ENCODE peak calls at places on chromosomes 5 and 9, in six cellular contexts. D is Calu3, H is lower lobe of right lung, G is WTC11, M is psoas muscle, E is brain microvascular endothelial cell. F is an unnamed sample.

GRCh38 chr9:25964239-25964638 is 286.0 kb upstream of the TUSC1 start:
- DNase-seq in D (no peak), G (peak; percentile 40), M (no peak), E (peak; percentile 73), H (no peak), F (peak; percentile 42)

GRCh38 chr5:151475378-151475777 is 28.0 kb downstream of the SLC36A1 start:
- DNase-seq in H (no peak), M (no peak), D (no peak), G (no peak), E (no peak), F (no peak)

GRCh38 chr5:74497706-74498105 is 142.8 kb downstream of the ENC1 start:
- DNase-seq in H (no peak), D (no peak), G (no peak), M (no peak), E (peak; percentile 35), F (no peak)

GRCh38 chr5:150616024-150616470 is 24.4 kb upstream of the SYNPO start:
- DNase-seq in M (peak; percentile 49), H (peak; percentile 60), D (peak; percentile 71), G (no peak), E (no peak), F (no peak)

GRCh38 chr5:116862632-116863455 is 288.2 kb upstream of the SEMA6A start:
- DNase-seq in H (no peak), D (no peak), M (no peak), G (no peak), E (no peak), F (no peak)

GRCh38 chr9:14846871-14847311 is 63.3 kb downstream of the FREM1 start:
- DNase-seq in D (peak; percentile 63), H (peak; percentile 70), G (peak; percentile 90), M (peak; percentile 41), E (peak; percentile 64), F (peak; percentile 68)

GRCh38 chr5:18761801-18762200 is 1127.5 kb downstream of the TAF11L14 start:
- DNase-seq in H (no peak), G (no peak), M (no peak), D (no peak), E (no peak), F (no peak)

GRCh38 chr9:133210202-133210532 is 1.1 kb upstream of the OBP2B start:
- DNase-seq in G (no peak), D (peak; percentile 70), H (no peak), M (no peak), E (no peak), F (no peak)

GRCh38 chr5:137254153-137254552 is 245.0 kb downstream of the SPOCK1 start:
- DNase-seq in H (no peak), E (no peak), M (no peak), D (no peak), G (no peak), F (peak; percentile 69)

DNA sequence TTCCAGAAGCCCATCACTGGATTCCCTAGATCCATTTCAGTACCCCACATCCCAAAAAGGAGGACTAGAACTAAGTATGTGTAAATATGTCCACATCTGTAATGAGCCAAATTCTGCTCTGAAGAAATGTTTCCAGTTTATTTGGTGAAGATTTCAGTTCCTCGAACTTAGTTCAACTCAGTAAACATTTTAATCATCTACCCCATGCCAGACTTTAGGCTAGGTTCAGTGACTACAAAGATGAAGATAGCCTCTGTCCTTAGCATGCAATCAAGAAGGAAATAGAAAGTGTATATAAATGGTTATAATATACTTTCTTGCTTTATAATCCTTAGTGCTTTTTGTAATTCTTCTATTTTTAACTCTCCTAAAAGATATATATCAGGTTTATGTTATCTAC is 21.5 kb downstream of the RUSC2 start:
- DNase-seq in G (no peak), E (no peak), M (no peak), H (no peak), D (no peak), F (no peak)
- TF ChIP-seq CTCF in G (no peak), E (no peak), M (no peak), H (no peak), D (no peak), F (no peak)

GRCh38 chr9:8070779-8071444 is 271.3 kb upstream of the DMAC1 start:
- DNase-seq in G (peak; percentile 29), E (no peak), H (no peak), M (no peak), D (no peak), F (no peak)
- TF ChIP-seq CTCF in G (no peak), E (no peak), H (no peak), M (no peak), D (no peak), F (no peak)

GRCh38 chr5:131423056-131423455 is 159.2 kb downstream of the CDC42SE2 start:
- DNase-seq in G (no peak), M (no peak), D (no peak), H (no peak), E (peak; percentile 22), F (peak; percentile 47)
- TF ChIP-seq CTCF in G (peak; percentile 26), M (peak; percentile 10), D (peak; percentile 54), H (peak; percentile 45), E (peak; percentile 74), F (peak; percentile 45)

GRCh38 chr5:111461261-111461671 is 51.1 kb downstream of the STARD4 start:
- DNase-seq in H (no peak), E (peak; percentile 32), M (no peak), D (no peak), G (peak; percentile 31), F (no peak)
- TF ChIP-seq CTCF in H (peak; percentile 9), E (peak; percentile 61), M (no peak), D (no peak), G (no peak), F (peak; percentile 76)

GRCh38 chr5:11619339-11620028 is 284.8 kb downstream of the CTNND2 start:
- DNase-seq in D (peak; percentile 18), G (no peak), H (no peak), M (no peak), E (no peak), F (no peak)
- TF ChIP-seq CTCF in D (no peak), G (no peak), H (peak; percentile 19), M (no peak), E (peak; percentile 13), F (no peak)

F was measured in foreskin fibroblast.